ENCODE peak calls at places on chromosomes 12 and 14, in four cellular contexts. C is pons; S is cardiac fibroblast; D is stimulated activated CD8-positive, alpha-beta memory T cell treated with anti-CD3 and anti-CD28 coated beads, Interleukin-2, amount 100 ng/mL, for 48 hours. B is an unnamed sample.

GRCh38 chr12:118436002-118436724 is 59.8 kb downstream of the SUDS3 start:
- DNase-seq in C (peak), S (peak), D (no peak), B (peak)

GRCh38 chr12:89348894-89349669 is 3.2 kb downstream of the DUSP6 start:
- DNase-seq in C (no peak), S (peak), D (no peak), B (no peak)

GRCh38 chr12:70367268-70368141 is 1.4 kb downstream of the KCNMB4 start:
- DNase-seq in C (peak), S (peak), D (no peak), B (peak)

GRCh38 chr12:111099186-111099585 is 178.8 kb upstream of the MYL2 start:
- DNase-seq in C (no peak), S (no peak), D (no peak), B (no peak)

GRCh38 chr12:100574262-100575074 is 984 bp downstream of the GAS2L3 start:
- DNase-seq in C (no peak), S (no peak), D (no peak), B (no peak)

GRCh38 chr14:28707814-28708213 is 58.8 kb upstream of the FOXG1 start:
- DNase-seq in C (no peak), S (peak), D (no peak), B (no peak)

GRCh38 chr12:27521066-27521465 is 2.9 kb upstream of the PPFIBP1 start:
- DNase-seq in C (peak), S (peak), D (no peak), B (no peak)

GRCh38 chr12:132152411-132152821 is 8.2 kb downstream of the NOC4L start:
- DNase-seq in C (no peak), S (no peak), D (no peak), B (no peak)

GRCh38 chr14:51684760-51685159 is 33.0 kb downstream of the FRMD6 start:
- DNase-seq in C (no peak), S (peak), D (no peak), B (no peak)

GRCh38 chr12:22396735-22397134 is 62.2 kb upstream of the ST8SIA1 start:
- DNase-seq in C (no peak), S (no peak), D (no peak), B (no peak)

GRCh38 chr12:90854136-90854689 is 100.8 kb downstream of the CCER1 start:
- DNase-seq in C (peak), S (peak), D (peak), B (peak)

GRCh38 chr12:89160716-89161123 is 191.6 kb downstream of the DUSP6 start:
- DNase-seq in C (peak), S (peak), D (peak), B (no peak)

GRCh38 chr12:107622005-107622404 is 63.6 kb upstream of the PWP1 start:
- DNase-seq in C (no peak), S (peak), D (no peak), B (no peak)

GRCh38 chr12:85825751-85826150 is 10.5 kb downstream of the RASSF9 start:
- DNase-seq in C (no peak), S (no peak), D (no peak), B (peak)

GRCh38 chr12:129064201-129064881 is 211.1 kb downstream of the GLT1D1 start:
- DNase-seq in C (no peak), S (no peak), D (no peak), B (no peak)

GRCh38 chr14:49853572-49854375 is 1.2 kb upstream of the NEMF start:
- DNase-seq in C (peak), S (peak), D (peak), B (peak)

GRCh38 chr14:22829661-22830328 is at the start of gene MRPL52:
- DNase-seq in C (peak), S (peak), D (peak), B (peak)

GRCh38 chr12:57744194-57744776 is 554 bp upstream of the TSPAN31 start:
- DNase-seq in C (no peak), S (peak), D (peak), B (no peak)

GRCh38 chr14:54366726-54367707 is 29.8 kb upstream of the CDKN3 start:
- DNase-seq in C (peak), S (peak), D (peak), B (peak)

GRCh38 chr12:107921062-107921461 is 146.6 kb downstream of the ASCL4 start:
- DNase-seq in C (no peak), S (no peak), D (no peak), B (no peak)

GRCh38 chr12:30925607-30926242 is 823 bp upstream of the TSPAN11 start:
- DNase-seq in C (no peak), S (no peak), D (no peak), B (peak)

GRCh38 chr12:47808049-47808448 is 11.7 kb downstream of the HDAC7 start:
- DNase-seq in C (no peak), S (peak), D (peak), B (peak)